ENCODE peak calls at places on chromosomes 1 and 21, in four cellular contexts. G is WTC11, T is HEK293T, U is K562. O is an unnamed sample.

GRCh38 chr1:15848143-15848928 is 829 bp downstream of the SPEN start:
- DNase-seq in G (peak), U (peak), T (no peak), O (no peak)

GRCh38 chr1:114956570-114956969 is 73.1 kb upstream of the TSHB start:
- DNase-seq in T (peak), U (peak), G (peak), O (peak)

GRCh38 chr21:46661211-46661625 is 25.7 kb downstream of the PRMT2 start:
- DNase-seq in T (peak), U (no peak), G (peak), O (no peak)

GRCh38 chr1:183185941-183186490 is at the start of gene LAMC2:
- DNase-seq in T (peak), G (peak), U (no peak), O (no peak)

GRCh38 chr1:198107041-198107440 is 49.8 kb upstream of the NEK7 start:
- DNase-seq in G (no peak), T (no peak), U (no peak), O (no peak)

GRCh38 chr21:45887788-45888187 is 93.8 kb upstream of the COL6A1 start:
- DNase-seq in U (no peak), G (no peak), T (no peak), O (no peak)

GRCh38 chr1:170075186-170075585 is 691 bp upstream of the KIFAP3 start:
- DNase-seq in T (no peak), U (no peak), G (no peak), O (no peak)

GRCh38 chr21:31098576-31099005 is 60.3 kb upstream of the KRTAP19-8 start:
- DNase-seq in T (peak), U (peak), G (peak), O (peak)

GRCh38 chr1:50983403-50983802 is 13.4 kb downstream of the CDKN2C start:
- DNase-seq in U (no peak), T (no peak), G (no peak), O (no peak)

GRCh38 chr1:87449348-87449963 is 120.8 kb downstream of the LMO4 start:
- DNase-seq in U (no peak), T (no peak), G (no peak), O (no peak)

DNA sequence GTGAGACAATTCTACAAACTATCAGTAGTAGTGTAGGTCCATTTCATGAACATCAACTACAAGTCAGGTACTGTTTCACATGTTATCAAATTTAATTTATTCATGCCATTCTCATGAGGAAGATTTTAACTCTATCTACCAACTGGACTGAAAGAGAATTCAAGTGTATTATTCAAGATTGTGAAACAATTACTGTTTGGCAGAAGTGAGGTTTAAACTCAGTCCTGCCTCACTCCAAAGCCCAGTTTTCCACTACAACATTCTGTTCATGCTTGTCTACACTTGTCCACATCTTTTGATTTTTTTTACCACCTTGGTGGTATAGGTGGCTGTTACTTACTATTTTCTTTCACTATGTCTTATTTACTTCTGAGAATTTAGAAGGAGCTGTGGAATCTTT is 272.9 kb downstream of the TGFB2 start:
- DNase-seq in T (no peak), U (no peak), G (no peak), O (no peak)
- TF ChIP-seq ELF4 in T (no peak), U (no peak), G (no peak), O (no peak)

GRCh38 chr1:228226956-228227791 is 19.3 kb downstream of the OBSCN start:
- DNase-seq in U (peak), G (no peak), T (no peak), O (peak)

GRCh38 chr1:228231192-228231591 is 23.3 kb downstream of the OBSCN start:
- DNase-seq in T (no peak), G (no peak), U (no peak), O (no peak)

GRCh38 chr1:228225740-228226139 is 17.9 kb downstream of the OBSCN start:
- DNase-seq in T (no peak), U (peak), G (no peak), O (no peak)

GRCh38 chr1:228226141-228226874 is 18.5 kb downstream of the OBSCN start:
- DNase-seq in T (no peak), U (no peak), G (no peak), O (no peak)

DNA sequence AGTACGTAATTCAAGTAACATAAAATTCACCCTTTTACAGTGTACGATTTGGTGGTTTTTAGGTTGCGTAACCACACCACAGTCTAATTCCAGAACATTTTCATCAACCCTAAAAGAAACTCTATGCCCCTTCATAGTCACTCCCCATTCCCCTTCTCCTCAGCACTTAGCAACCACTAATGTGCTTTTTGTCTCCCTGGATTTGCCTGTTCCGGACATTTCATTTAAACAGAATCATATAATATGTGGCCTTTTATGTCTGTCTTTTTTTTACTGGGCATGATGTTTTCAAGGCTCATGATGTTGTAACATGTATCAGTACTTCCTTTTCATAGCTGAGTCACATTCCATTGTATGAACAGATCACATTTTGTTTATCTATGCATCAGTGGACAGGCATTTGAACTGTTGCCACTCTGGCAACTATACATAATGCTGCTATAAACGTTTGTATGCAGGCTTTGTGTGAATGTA is 20.8 kb downstream of the OBSCN start:
- DNase-seq in T (no peak), G (no peak), U (no peak), O (peak)
- TF ChIP-seq ELF4 in T (no peak), G (no peak), U (no peak), O (no peak)

GRCh38 chr1:46489169-46489637 is 433 bp upstream of the DMBX1 start:
- DNase-seq in U (no peak), G (peak), T (no peak), O (no peak)
- TF ChIP-seq ELF4 in U (no peak), G (no peak), T (no peak), O (no peak)

DNA sequence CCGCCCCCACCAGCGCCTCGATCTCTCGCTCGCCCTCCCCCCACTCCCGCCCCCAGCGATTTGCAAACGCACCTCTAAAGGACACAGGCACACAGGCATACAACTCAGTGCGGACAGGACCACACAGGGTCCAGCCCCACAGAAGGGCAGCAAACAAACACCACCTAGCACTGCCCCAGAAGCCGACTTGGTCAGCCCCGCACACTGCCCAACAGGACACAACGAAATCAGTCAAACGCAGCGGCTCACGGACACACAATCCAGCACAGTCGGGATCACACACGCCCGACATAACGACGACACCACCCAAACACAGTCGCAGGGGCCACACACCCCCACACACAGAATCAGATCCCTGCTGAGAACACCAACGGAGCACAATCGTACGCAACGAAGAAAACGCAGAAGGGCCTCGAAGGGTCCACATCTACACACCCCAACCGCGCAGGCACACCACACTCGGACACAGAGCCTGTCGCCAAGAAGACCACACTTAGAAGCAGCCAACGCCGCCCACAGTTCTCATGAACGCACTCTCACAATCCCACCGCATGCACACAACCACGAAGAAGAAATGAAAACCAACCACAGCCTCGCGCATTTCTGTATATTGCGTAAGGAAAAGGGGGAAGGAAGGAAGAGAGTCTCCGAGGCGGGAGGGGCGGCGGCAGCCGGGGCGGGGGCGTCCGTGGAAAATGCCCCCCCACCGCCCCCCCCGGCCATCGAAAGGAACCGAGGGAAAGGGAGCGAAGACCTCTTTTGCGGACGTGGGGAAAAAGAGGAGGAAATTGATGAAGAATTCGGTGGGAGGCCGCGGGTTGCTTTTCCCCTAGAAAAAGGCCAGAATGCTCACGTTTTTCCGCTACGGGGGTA is 475 bp downstream of the TAL1 start:
- DNase-seq in U (peak), G (no peak), T (no peak), O (no peak)
- TF ChIP-seq ELF4 in U (peak), G (no peak), T (no peak), O (no peak)

GRCh38 chr21:34598931-34599400 is 15.9 kb downstream of the RCAN1 start:
- DNase-seq in G (no peak), U (no peak), T (no peak), O (no peak)
- TF ChIP-seq ELF4 in G (no peak), U (no peak), T (no peak), O (no peak)

GRCh38 chr1:56551691-56552090 is 27.7 kb downstream of the PLPP3 start:
- DNase-seq in T (no peak), U (no peak), G (no peak), O (no peak)

GRCh38 chr1:56547977-56548376 is 31.4 kb downstream of the PLPP3 start:
- DNase-seq in U (no peak), G (no peak), T (no peak), O (peak)

GRCh38 chr1:56547473-56547872 is 31.9 kb downstream of the PLPP3 start:
- DNase-seq in G (no peak), U (no peak), T (no peak), O (no peak)

GRCh38 chr1:56548566-56548965 is 30.8 kb downstream of the PLPP3 start:
- DNase-seq in G (no peak), U (no peak), T (no peak), O (no peak)

GRCh38 chr1:56550132-56550531 is 29.2 kb downstream of the PLPP3 start:
- DNase-seq in U (no peak), G (peak), T (no peak), O (no peak)
- TF ChIP-seq ELF4 in U (no peak), G (no peak), T (no peak), O (no peak)

DNA sequence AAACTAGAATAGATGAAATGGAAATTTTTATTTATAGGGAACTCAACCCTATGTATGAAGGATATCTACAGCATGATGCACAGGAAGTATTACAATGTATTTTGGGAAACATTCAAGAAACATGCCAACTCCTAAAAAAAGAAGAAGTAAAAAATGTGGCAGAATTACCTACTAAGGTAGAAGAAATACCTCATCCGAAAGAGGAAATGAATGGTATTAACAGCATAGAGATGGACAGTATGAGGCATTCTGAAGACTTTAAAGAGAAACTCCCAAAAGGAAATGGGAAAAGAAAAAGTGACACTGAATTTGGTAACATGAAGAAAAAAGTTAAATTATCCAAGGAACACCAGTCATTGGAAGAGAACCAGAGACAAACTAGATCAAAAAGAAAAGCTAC is 7.9 kb downstream of the USP1 start:
- DNase-seq in U (no peak), G (no peak), T (no peak), O (no peak)
- TF ChIP-seq ELF4 in U (no peak), G (no peak), T (no peak), O (no peak)

GRCh38 chr1:2542262-2542915 is 12.3 kb upstream of the HES5 start:
- DNase-seq in U (no peak), T (no peak), G (no peak), O (no peak)

GRCh38 chr1:2543543-2544092 is 12.6 kb upstream of the TNFRSF14 start:
- DNase-seq in U (peak), T (no peak), G (no peak), O (no peak)

GRCh38 chr1:2545754-2546514 is 10.2 kb upstream of the TNFRSF14 start:
- DNase-seq in U (peak), G (peak), T (peak), O (peak)

GRCh38 chr1:2544875-2545638 is 11.1 kb upstream of the TNFRSF14 start:
- DNase-seq in T (no peak), G (no peak), U (peak), O (no peak)

DNA sequence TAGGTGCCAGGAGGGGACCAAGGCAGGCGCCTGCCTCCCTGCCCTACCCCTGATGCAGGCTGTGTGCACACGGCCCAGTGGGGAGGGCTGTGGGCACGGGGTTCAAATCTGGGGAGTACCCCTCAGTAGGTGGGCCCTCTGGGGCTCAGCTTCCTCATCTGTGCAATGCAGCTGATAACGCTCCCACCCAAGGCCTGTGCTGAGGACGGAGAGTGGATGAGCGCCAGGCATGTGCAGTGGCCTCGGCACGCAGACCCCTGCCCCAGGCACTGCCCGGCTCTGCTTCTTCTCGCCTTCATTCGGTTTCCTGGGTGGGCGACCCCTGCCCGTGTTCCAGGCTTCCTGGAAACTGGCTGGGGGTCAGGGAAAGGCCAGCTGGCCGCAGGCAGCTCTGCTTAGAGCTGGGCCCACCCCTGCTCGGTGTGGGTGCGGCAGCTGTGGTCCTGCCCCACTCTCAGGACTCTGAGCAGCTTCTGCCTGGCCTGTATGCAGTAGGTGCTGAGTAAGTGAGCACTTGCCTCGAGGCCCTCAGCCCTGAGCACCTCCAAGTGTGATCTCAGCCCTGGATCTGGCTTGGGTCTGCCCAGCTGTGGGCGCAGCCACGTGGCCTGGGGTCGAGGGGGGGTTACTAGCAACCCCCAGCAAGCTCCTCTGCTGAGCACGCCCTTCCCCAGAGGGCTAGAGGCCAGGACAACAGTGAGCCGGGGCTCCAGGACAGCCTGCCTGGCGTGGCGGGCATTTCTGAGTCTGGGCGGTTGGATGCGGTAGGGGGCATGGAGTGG is 11.9 kb upstream of the TNFRSF14 start:
- DNase-seq in G (no peak), T (no peak), U (peak), O (no peak)
- TF ChIP-seq ELF4 in G (no peak), T (no peak), U (no peak), O (no peak)

GRCh38 chr1:247294282-247294681 is 37.4 kb downstream of the ZNF496 start:
- DNase-seq in G (no peak), U (no peak), T (no peak), O (no peak)
- TF ChIP-seq ELF4 in G (no peak), U (no peak), T (no peak), O (no peak)

O was measured in HepG2.